ENCODE peak calls at places on chromosomes 7 and 10, in six cellular contexts. One of them, this sample, is unnamed.

GRCh38 chr10:18104223-18104872 is 35.9 kb upstream of the CACNB2 start:
- DNase-seq in upper lobe of right lung: peak; percentile 68
- DNase-seq in left ventricle myocardium inferior: peak; percentile 24
- DNase-seq in fibroblast of mammary gland: peak; percentile 63
- DNase-seq in esophagus muscularis mucosa: no peak
- DNase-seq in HL-60: no peak
- DNase-seq in this sample: peak; percentile 74

GRCh38 chr7:147547252-147547897 is 1043.2 kb upstream of the C7orf33 start:
- DNase-seq in HL-60: peak; percentile 0
- DNase-seq in upper lobe of right lung: peak; percentile 65
- DNase-seq in left ventricle myocardium inferior: no peak
- DNase-seq in fibroblast of mammary gland: peak; percentile 38
- DNase-seq in esophagus muscularis mucosa: no peak
- DNase-seq in this sample: peak; percentile 39

GRCh38 chr10:10294801-10295515 is 722.7 kb upstream of the CELF2 start:
- DNase-seq in HL-60: no peak
- DNase-seq in left ventricle myocardium inferior: no peak
- DNase-seq in fibroblast of mammary gland: no peak
- DNase-seq in upper lobe of right lung: no peak
- DNase-seq in esophagus muscularis mucosa: no peak
- DNase-seq in this sample: peak; percentile 40

GRCh38 chr7:134313543-134313942 is 3.2 kb downstream of the SLC35B4 start:
- DNase-seq in HL-60: no peak
- DNase-seq in fibroblast of mammary gland: no peak
- DNase-seq in upper lobe of right lung: no peak
- DNase-seq in esophagus muscularis mucosa: no peak
- DNase-seq in left ventricle myocardium inferior: no peak
- DNase-seq in this sample: no peak

GRCh38 chr7:1056006-1056784 is 11.8 kb downstream of the GPR146 start:
- DNase-seq in upper lobe of right lung: peak; percentile 87
- DNase-seq in esophagus muscularis mucosa: no peak
- DNase-seq in fibroblast of mammary gland: no peak
- DNase-seq in HL-60: no peak
- DNase-seq in left ventricle myocardium inferior: peak; percentile 65
- DNase-seq in this sample: no peak

GRCh38 chr10:121524138-121524817 is 74.0 kb downstream of the FGFR2 start:
- DNase-seq in esophagus muscularis mucosa: no peak
- DNase-seq in fibroblast of mammary gland: no peak
- DNase-seq in HL-60: no peak
- DNase-seq in upper lobe of right lung: no peak
- DNase-seq in left ventricle myocardium inferior: no peak
- DNase-seq in this sample: no peak

GRCh38 chr7:102045681-102046372 is 228.4 kb downstream of the CUX1 start:
- DNase-seq in left ventricle myocardium inferior: no peak
- DNase-seq in HL-60: no peak
- DNase-seq in upper lobe of right lung: peak; percentile 55
- DNase-seq in esophagus muscularis mucosa: no peak
- DNase-seq in fibroblast of mammary gland: no peak
- DNase-seq in this sample: no peak

GRCh38 chr7:20064974-20065862 is 152.0 kb downstream of the MACC1 start:
- DNase-seq in HL-60: no peak
- DNase-seq in esophagus muscularis mucosa: no peak
- DNase-seq in fibroblast of mammary gland: peak; percentile 19
- DNase-seq in left ventricle myocardium inferior: no peak
- DNase-seq in upper lobe of right lung: no peak
- DNase-seq in this sample: peak; percentile 17

GRCh38 chr10:93131956-93132355 is 58.3 kb downstream of the CYP26A1 start:
- DNase-seq in fibroblast of mammary gland: no peak
- DNase-seq in left ventricle myocardium inferior: no peak
- DNase-seq in HL-60: no peak
- DNase-seq in upper lobe of right lung: no peak
- DNase-seq in esophagus muscularis mucosa: no peak
- DNase-seq in this sample: no peak

GRCh38 chr7:150382123-150382843 is 3.2 kb downstream of the ZNF775 start:
- DNase-seq in upper lobe of right lung: peak; percentile 47
- DNase-seq in left ventricle myocardium inferior: no peak
- DNase-seq in esophagus muscularis mucosa: no peak
- DNase-seq in fibroblast of mammary gland: no peak
- DNase-seq in HL-60: no peak
- DNase-seq in this sample: no peak

GRCh38 chr7:71424166-71424803 is 292.3 kb downstream of the GALNT17 start:
- DNase-seq in fibroblast of mammary gland: peak; percentile 29
- DNase-seq in upper lobe of right lung: no peak
- DNase-seq in esophagus muscularis mucosa: no peak
- DNase-seq in HL-60: no peak
- DNase-seq in left ventricle myocardium inferior: no peak
- DNase-seq in this sample: no peak

GRCh38 chr7:37448057-37448636 is 517 bp downstream of the ELMO1 start:
- DNase-seq in esophagus muscularis mucosa: no peak
- DNase-seq in upper lobe of right lung: no peak
- DNase-seq in HL-60: no peak
- DNase-seq in left ventricle myocardium inferior: peak; percentile 43
- DNase-seq in fibroblast of mammary gland: no peak
- DNase-seq in this sample: peak; percentile 54

GRCh38 chr7:2241580-2242540 is at the start of the genes MRM2 and NUDT1:
- DNase-seq in upper lobe of right lung: peak; percentile 92
- DNase-seq in left ventricle myocardium inferior: peak; percentile 85
- DNase-seq in esophagus muscularis mucosa: peak; percentile 95
- DNase-seq in fibroblast of mammary gland: peak; percentile 52
- DNase-seq in HL-60: peak; percentile 82
- DNase-seq in this sample: peak; percentile 90

GRCh38 chr10:84156768-84157167 is 16.8 kb upstream of the GPR15LG start:
- DNase-seq in left ventricle myocardium inferior: no peak
- DNase-seq in upper lobe of right lung: no peak
- DNase-seq in HL-60: peak; percentile 91
- DNase-seq in fibroblast of mammary gland: peak; percentile 47
- DNase-seq in esophagus muscularis mucosa: no peak
- DNase-seq in this sample: no peak

GRCh38 chr10:114576716-114577115 is 81.4 kb downstream of the ABLIM1 start:
- DNase-seq in esophagus muscularis mucosa: no peak
- DNase-seq in HL-60: no peak
- DNase-seq in upper lobe of right lung: no peak
- DNase-seq in fibroblast of mammary gland: no peak
- DNase-seq in left ventricle myocardium inferior: no peak
- DNase-seq in this sample: no peak

GRCh38 chr7:15197359-15197977 is 294.9 kb upstream of the DGKB start:
- DNase-seq in upper lobe of right lung: no peak
- DNase-seq in esophagus muscularis mucosa: no peak
- DNase-seq in fibroblast of mammary gland: peak; percentile 10
- DNase-seq in left ventricle myocardium inferior: no peak
- DNase-seq in HL-60: no peak
- DNase-seq in this sample: no peak

DNA sequence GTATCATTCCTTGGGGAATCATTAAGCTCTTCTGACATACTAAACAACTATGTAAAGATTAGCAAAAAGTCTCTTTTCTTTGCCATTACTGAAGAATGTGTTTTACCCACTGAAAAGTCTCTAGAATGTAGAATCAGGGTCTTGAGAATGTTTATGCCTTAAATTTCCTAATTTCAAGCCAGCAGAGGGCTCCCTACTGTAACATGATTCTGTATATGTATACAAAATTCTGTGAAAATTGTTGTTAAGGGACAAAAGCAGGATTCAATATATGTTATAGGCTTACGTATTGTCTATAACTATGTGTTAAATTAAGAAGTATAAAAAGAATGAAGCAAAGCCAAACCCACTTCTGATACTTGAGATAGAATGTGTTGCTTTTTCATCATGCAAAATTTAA is 296.9 kb upstream of the DGKB start:
- DNase-seq in esophagus muscularis mucosa: no peak
- DNase-seq in left ventricle myocardium inferior: no peak
- DNase-seq in HL-60: no peak
- DNase-seq in upper lobe of right lung: no peak
- DNase-seq in fibroblast of mammary gland: peak; percentile 21
- DNase-seq in this sample: no peak
- TF ChIP-seq CTCF in esophagus muscularis mucosa: no peak
- TF ChIP-seq CTCF in left ventricle myocardium inferior: peak; percentile 24
- TF ChIP-seq CTCF in HL-60: no peak
- TF ChIP-seq CTCF in upper lobe of right lung: peak; percentile 16
- TF ChIP-seq CTCF in fibroblast of mammary gland: peak; percentile 23
- TF ChIP-seq CTCF in this sample: peak; percentile 37

GRCh38 chr10:15265558-15265957 is 97.1 kb upstream of the NMT2 start:
- DNase-seq in HL-60: no peak
- DNase-seq in esophagus muscularis mucosa: no peak
- DNase-seq in upper lobe of right lung: no peak
- DNase-seq in left ventricle myocardium inferior: no peak
- DNase-seq in fibroblast of mammary gland: no peak
- DNase-seq in this sample: no peak

GRCh38 chr10:15265076-15265475 is 96.6 kb upstream of the NMT2 start:
- DNase-seq in esophagus muscularis mucosa: no peak
- DNase-seq in left ventricle myocardium inferior: no peak
- DNase-seq in fibroblast of mammary gland: peak; percentile 11
- DNase-seq in upper lobe of right lung: no peak
- DNase-seq in HL-60: no peak
- DNase-seq in this sample: no peak

GRCh38 chr10:15259136-15259535 is 90.6 kb upstream of the NMT2 start:
- DNase-seq in upper lobe of right lung: no peak
- DNase-seq in HL-60: no peak
- DNase-seq in esophagus muscularis mucosa: no peak
- DNase-seq in left ventricle myocardium inferior: no peak
- DNase-seq in fibroblast of mammary gland: no peak
- DNase-seq in this sample: no peak

GRCh38 chr10:15263657-15264323 is 95.3 kb upstream of the NMT2 start:
- DNase-seq in upper lobe of right lung: no peak
- DNase-seq in fibroblast of mammary gland: no peak
- DNase-seq in esophagus muscularis mucosa: no peak
- DNase-seq in HL-60: no peak
- DNase-seq in left ventricle myocardium inferior: no peak
- DNase-seq in this sample: no peak

GRCh38 chr10:15262036-15262713 is 93.7 kb upstream of the NMT2 start:
- DNase-seq in HL-60: no peak
- DNase-seq in upper lobe of right lung: no peak
- DNase-seq in fibroblast of mammary gland: peak; percentile 42
- DNase-seq in esophagus muscularis mucosa: no peak
- DNase-seq in left ventricle myocardium inferior: no peak
- DNase-seq in this sample: no peak
- TF ChIP-seq CTCF in HL-60: no peak
- TF ChIP-seq CTCF in upper lobe of right lung: peak; percentile 33
- TF ChIP-seq CTCF in fibroblast of mammary gland: peak; percentile 43
- TF ChIP-seq CTCF in esophagus muscularis mucosa: peak; percentile 25
- TF ChIP-seq CTCF in left ventricle myocardium inferior: peak; percentile 57
- TF ChIP-seq CTCF in this sample: peak; percentile 20

DNA sequence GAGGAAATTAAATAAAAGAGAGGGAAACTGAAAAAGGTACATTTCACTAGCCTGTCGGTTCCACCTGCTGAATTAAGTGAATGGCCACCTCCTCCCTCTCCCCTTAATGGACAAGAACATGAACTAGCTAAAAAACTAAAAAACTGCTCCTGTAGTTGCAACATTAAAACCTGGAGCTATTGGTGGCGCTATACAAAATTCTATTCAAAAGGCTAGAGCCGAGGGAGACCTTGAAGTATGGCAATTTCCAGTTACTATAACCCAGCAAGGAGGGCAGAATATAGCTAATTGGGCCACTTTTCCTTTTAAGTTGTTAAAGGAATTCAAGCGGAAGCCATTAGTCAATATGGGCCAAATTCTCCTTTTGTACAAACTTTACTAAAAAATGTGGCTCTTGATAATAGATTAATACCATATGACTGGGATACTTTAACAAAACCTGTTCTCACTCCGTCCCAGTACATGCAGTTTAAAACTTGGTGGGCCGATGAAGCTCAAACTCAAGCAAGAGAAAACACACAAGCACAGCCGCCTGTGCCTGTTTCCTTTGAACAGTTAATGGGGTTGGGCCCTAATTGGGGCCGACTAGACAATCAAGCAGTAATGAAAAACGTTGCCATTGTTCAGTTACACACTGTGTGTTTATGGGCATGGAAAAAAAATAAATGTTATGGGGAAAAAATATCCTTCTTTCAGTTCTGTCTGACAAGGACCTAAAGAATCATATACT is 6.5 kb upstream of the CHST3 start:
- DNase-seq in left ventricle myocardium inferior: no peak
- DNase-seq in esophagus muscularis mucosa: no peak
- DNase-seq in upper lobe of right lung: no peak
- DNase-seq in HL-60: no peak
- DNase-seq in fibroblast of mammary gland: no peak
- DNase-seq in this sample: no peak
- TF ChIP-seq CTCF in left ventricle myocardium inferior: no peak
- TF ChIP-seq CTCF in esophagus muscularis mucosa: no peak
- TF ChIP-seq CTCF in upper lobe of right lung: no peak
- TF ChIP-seq CTCF in HL-60: no peak
- TF ChIP-seq CTCF in fibroblast of mammary gland: peak; percentile 31
- TF ChIP-seq CTCF in this sample: no peak

GRCh38 chr10:124874-125273 is 10.4 kb upstream of the ZMYND11 start:
- DNase-seq in HL-60: no peak
- DNase-seq in esophagus muscularis mucosa: no peak
- DNase-seq in left ventricle myocardium inferior: no peak
- DNase-seq in fibroblast of mammary gland: no peak
- DNase-seq in upper lobe of right lung: no peak
- DNase-seq in this sample: no peak
- TF ChIP-seq CTCF in HL-60: no peak
- TF ChIP-seq CTCF in esophagus muscularis mucosa: no peak
- TF ChIP-seq CTCF in left ventricle myocardium inferior: no peak
- TF ChIP-seq CTCF in fibroblast of mammary gland: no peak
- TF ChIP-seq CTCF in upper lobe of right lung: no peak
- TF ChIP-seq CTCF in this sample: no peak

GRCh38 chr10:87861953-87862643 is 1.2 kb downstream of the KLLN start:
- DNase-seq in HL-60: peak; percentile 99
- DNase-seq in left ventricle myocardium inferior: peak; percentile 96
- DNase-seq in fibroblast of mammary gland: peak; percentile 98
- DNase-seq in upper lobe of right lung: peak; percentile 99
- DNase-seq in esophagus muscularis mucosa: peak; percentile 98
- DNase-seq in this sample: peak; percentile 98

GRCh38 chr10:87863102-87863943 is at the start of the genes KLLN and PTEN:
- DNase-seq in HL-60: peak; percentile 84
- DNase-seq in esophagus muscularis mucosa: peak; percentile 96
- DNase-seq in left ventricle myocardium inferior: peak; percentile 93
- DNase-seq in upper lobe of right lung: peak; percentile 96
- DNase-seq in fibroblast of mammary gland: peak; percentile 89
- DNase-seq in this sample: peak; percentile 94

GRCh38 chr10:87861566-87861952 is 1.8 kb downstream of the KLLN start:
- DNase-seq in left ventricle myocardium inferior: peak; percentile 85
- DNase-seq in HL-60: peak; percentile 81
- DNase-seq in upper lobe of right lung: peak; percentile 88
- DNase-seq in esophagus muscularis mucosa: peak; percentile 94
- DNase-seq in fibroblast of mammary gland: peak; percentile 92
- DNase-seq in this sample: peak; percentile 49

GRCh38 chr10:87861034-87861433 is 2.3 kb downstream of the KLLN start:
- DNase-seq in upper lobe of right lung: no peak
- DNase-seq in esophagus muscularis mucosa: no peak
- DNase-seq in left ventricle myocardium inferior: no peak
- DNase-seq in HL-60: no peak
- DNase-seq in fibroblast of mammary gland: no peak
- DNase-seq in this sample: no peak

GRCh38 chr10:87862644-87863101 is 660 bp downstream of the KLLN start:
- DNase-seq in fibroblast of mammary gland: no peak
- DNase-seq in upper lobe of right lung: no peak
- DNase-seq in left ventricle myocardium inferior: no peak
- DNase-seq in esophagus muscularis mucosa: no peak
- DNase-seq in HL-60: no peak
- DNase-seq in this sample: no peak
- TF ChIP-seq CTCF in fibroblast of mammary gland: no peak
- TF ChIP-seq CTCF in upper lobe of right lung: no peak
- TF ChIP-seq CTCF in left ventricle myocardium inferior: no peak
- TF ChIP-seq CTCF in esophagus muscularis mucosa: no peak
- TF ChIP-seq CTCF in HL-60: no peak
- TF ChIP-seq CTCF in this sample: no peak

GRCh38 chr7:46854958-46855473 is 726.9 kb downstream of the TNS3 start:
- DNase-seq in esophagus muscularis mucosa: no peak
- DNase-seq in HL-60: no peak
- DNase-seq in upper lobe of right lung: no peak
- DNase-seq in fibroblast of mammary gland: peak; percentile 67
- DNase-seq in left ventricle myocardium inferior: no peak
- DNase-seq in this sample: no peak
- TF ChIP-seq CTCF in esophagus muscularis mucosa: no peak
- TF ChIP-seq CTCF in HL-60: no peak
- TF ChIP-seq CTCF in upper lobe of right lung: no peak
- TF ChIP-seq CTCF in fibroblast of mammary gland: no peak
- TF ChIP-seq CTCF in left ventricle myocardium inferior: no peak
- TF ChIP-seq CTCF in this sample: no peak

This sample was measured in glutamatergic neuron.